ENCODE peak calls at places on chromosomes 7 and 10, in five cellular contexts. One of them, this sample, is unnamed.

GRCh38 chr7:90645784-90646183 is 49.7 kb downstream of the CDK14 start:
- DNase-seq in activated naive CD4-positive, alpha-beta T cell: no peak
- DNase-seq in stomach: no peak
- DNase-seq in HuH-7.5: no peak
- DNase-seq in AG08396: no peak
- DNase-seq in this sample: no peak

GRCh38 chr7:1590887-1591286 is 21.1 kb upstream of the PSMG3 start:
- DNase-seq in activated naive CD4-positive, alpha-beta T cell: no peak
- DNase-seq in stomach: no peak
- DNase-seq in HuH-7.5: no peak
- DNase-seq in AG08396: no peak
- DNase-seq in this sample: no peak

GRCh38 chr10:58511765-58512469 is 755 bp upstream of the BICC1 start:
- DNase-seq in activated naive CD4-positive, alpha-beta T cell: no peak
- DNase-seq in stomach: no peak
- DNase-seq in HuH-7.5: peak; percentile 63
- DNase-seq in AG08396: peak; percentile 16
- DNase-seq in this sample: no peak

GRCh38 chr10:112160834-112161233 is 22.7 kb downstream of the GPAM start:
- DNase-seq in activated naive CD4-positive, alpha-beta T cell: no peak
- DNase-seq in stomach: no peak
- DNase-seq in HuH-7.5: no peak
- DNase-seq in AG08396: no peak
- DNase-seq in this sample: no peak

GRCh38 chr7:87628780-87629569 is 777 bp downstream of the RUNDC3B start:
- DNase-seq in activated naive CD4-positive, alpha-beta T cell: peak; percentile 41
- DNase-seq in stomach: peak; percentile 27
- DNase-seq in HuH-7.5: peak; percentile 29
- DNase-seq in AG08396: peak; percentile 7
- DNase-seq in this sample: no peak

GRCh38 chr7:148304456-148304855 is 286.1 kb upstream of the C7orf33 start:
- DNase-seq in activated naive CD4-positive, alpha-beta T cell: no peak
- DNase-seq in stomach: no peak
- DNase-seq in HuH-7.5: no peak
- DNase-seq in AG08396: no peak
- DNase-seq in this sample: no peak

GRCh38 chr10:125720002-125720382 is 483 bp downstream of the EDRF1 start:
- DNase-seq in activated naive CD4-positive, alpha-beta T cell: no peak
- DNase-seq in stomach: no peak
- DNase-seq in HuH-7.5: no peak
- DNase-seq in AG08396: no peak
- DNase-seq in this sample: no peak

GRCh38 chr10:97234403-97234802 is 48.6 kb upstream of the SLIT1 start:
- DNase-seq in activated naive CD4-positive, alpha-beta T cell: no peak
- DNase-seq in stomach: no peak
- DNase-seq in HuH-7.5: peak; percentile 16
- DNase-seq in AG08396: peak; percentile 33
- DNase-seq in this sample: peak; percentile 8

GRCh38 chr7:149856-150636 is 42.3 kb upstream of the FAM20C start:
- DNase-seq in activated naive CD4-positive, alpha-beta T cell: peak; percentile 31
- DNase-seq in stomach: peak; percentile 45
- DNase-seq in HuH-7.5: no peak
- DNase-seq in AG08396: no peak
- DNase-seq in this sample: peak; percentile 65

GRCh38 chr7:26409636-26410035 is 118.0 kb downstream of the SNX10 start:
- DNase-seq in activated naive CD4-positive, alpha-beta T cell: no peak
- DNase-seq in stomach: no peak
- DNase-seq in HuH-7.5: no peak
- DNase-seq in AG08396: no peak
- DNase-seq in this sample: no peak

GRCh38 chr7:78489423-78489822 is 690.9 kb downstream of the PHTF2 start:
- DNase-seq in activated naive CD4-positive, alpha-beta T cell: no peak
- DNase-seq in stomach: no peak
- DNase-seq in HuH-7.5: no peak
- DNase-seq in AG08396: no peak
- DNase-seq in this sample: no peak

GRCh38 chr10:97612386-97612785 is 20.9 kb downstream of the MORN4 start:
- DNase-seq in activated naive CD4-positive, alpha-beta T cell: no peak
- DNase-seq in stomach: no peak
- DNase-seq in HuH-7.5: peak; percentile 46
- DNase-seq in AG08396: peak; percentile 56
- DNase-seq in this sample: no peak

GRCh38 chr10:83373659-83374058 is 765.6 kb upstream of the GHITM start:
- DNase-seq in activated naive CD4-positive, alpha-beta T cell: no peak
- DNase-seq in stomach: no peak
- DNase-seq in HuH-7.5: no peak
- DNase-seq in AG08396: no peak
- DNase-seq in this sample: peak; percentile 37

GRCh38 chr7:107972986-107973385 is 30.0 kb downstream of the LAMB1 start:
- DNase-seq in activated naive CD4-positive, alpha-beta T cell: no peak
- DNase-seq in stomach: no peak
- DNase-seq in HuH-7.5: no peak
- DNase-seq in AG08396: no peak
- DNase-seq in this sample: no peak

GRCh38 chr7:158279539-158280466 is 307.8 kb downstream of the PTPRN2 start:
- DNase-seq in activated naive CD4-positive, alpha-beta T cell: no peak
- DNase-seq in stomach: peak; percentile 9
- DNase-seq in HuH-7.5: no peak
- DNase-seq in AG08396: no peak
- DNase-seq in this sample: no peak

GRCh38 chr10:74290703-74291102 is 139.7 kb downstream of the ADK start:
- DNase-seq in activated naive CD4-positive, alpha-beta T cell: no peak
- DNase-seq in stomach: no peak
- DNase-seq in HuH-7.5: no peak
- DNase-seq in AG08396: peak; percentile 18
- DNase-seq in this sample: no peak

GRCh38 chr7:28091190-28091589 is 89.4 kb downstream of the JAZF1 start:
- DNase-seq in activated naive CD4-positive, alpha-beta T cell: no peak
- DNase-seq in stomach: no peak
- DNase-seq in HuH-7.5: no peak
- DNase-seq in AG08396: no peak
- DNase-seq in this sample: no peak

GRCh38 chr10:3668276-3668960 is 116.6 kb downstream of the KLF6 start:
- DNase-seq in activated naive CD4-positive, alpha-beta T cell: peak; percentile 28
- DNase-seq in stomach: peak; percentile 74
- DNase-seq in HuH-7.5: peak; percentile 69
- DNase-seq in AG08396: no peak
- DNase-seq in this sample: no peak

GRCh38 chr10:24642921-24643678 is 80.6 kb downstream of the ARHGAP21 start:
- DNase-seq in activated naive CD4-positive, alpha-beta T cell: no peak
- DNase-seq in stomach: no peak
- DNase-seq in HuH-7.5: peak; percentile 60
- DNase-seq in AG08396: peak; percentile 69
- DNase-seq in this sample: peak; percentile 18

GRCh38 chr7:124765401-124766352 is at the start of gene GPR37:
- DNase-seq in activated naive CD4-positive, alpha-beta T cell: no peak
- DNase-seq in stomach: peak; percentile 48
- DNase-seq in HuH-7.5: peak; percentile 84
- DNase-seq in AG08396: peak; percentile 89
- DNase-seq in this sample: no peak

GRCh38 chr10:70722820-70723424 is 50.6 kb downstream of the ADAMTS14 start:
- DNase-seq in activated naive CD4-positive, alpha-beta T cell: no peak
- DNase-seq in stomach: no peak
- DNase-seq in HuH-7.5: no peak
- DNase-seq in AG08396: peak; percentile 58
- DNase-seq in this sample: no peak

This sample was measured in GF-D8.